ENCODE peak calls at places on chromosomes 4 and X, in seven cellular contexts. K is progenitor cell of endocrine pancreas, Z is WTC11, I is GM12892, H is brain microvascular endothelial cell, S is EL, Q is transverse colon. X is an unnamed sample.

GRCh38 chr4:6578221-6578620 is 3.2 kb downstream of the MAN2B2 start:
- DNase-seq in Q (no peak), Z (no peak), H (no peak), I (no peak), S (no peak), K (no peak), X (no peak)

GRCh38 chrX:20967725-20968124 is 406.5 kb upstream of the CNKSR2 start:
- DNase-seq in Q (no peak), I (no peak), Z (no peak), H (no peak), K (no peak), S (no peak), X (no peak)

GRCh38 chr4:139599594-139600374 is 43.8 kb upstream of the SETD7 start:
- DNase-seq in H (peak; percentile 87), I (no peak), Z (no peak), Q (no peak), K (no peak), S (peak; percentile 87), X (peak; percentile 26)

GRCh38 chrX:72245461-72246089 is 6.7 kb upstream of the ERCC6L start:
- DNase-seq in I (peak; percentile 30), K (peak; percentile 41), Z (peak; percentile 73), H (peak; percentile 65), S (peak; percentile 65), Q (peak; percentile 73), X (peak; percentile 45)

GRCh38 chrX:1895583-1895982 is 280.7 kb downstream of the ASMT start:
- DNase-seq in Z (no peak), H (no peak), Q (no peak), I (no peak), K (no peak), S (no peak), X (no peak)

GRCh38 chrX:2325076-2325784 is 175.5 kb downstream of the DHRSX start:
- DNase-seq in S (no peak), I (peak; percentile 34), Q (peak; percentile 78), Z (no peak), K (no peak), H (peak; percentile 76), X (peak; percentile 90)

GRCh38 chr4:100738388-100739165 is 220.8 kb upstream of the EMCN start:
- DNase-seq in Q (peak; percentile 35), I (no peak), Z (no peak), H (peak; percentile 71), K (no peak), S (peak; percentile 77), X (no peak)

GRCh38 chr4:84901745-84902283 is 64.7 kb downstream of the WDFY3 start:
- DNase-seq in K (no peak), H (no peak), Z (no peak), Q (no peak), S (no peak), I (no peak), X (no peak)

GRCh38 chrX:86148024-86148511 is at the start of gene DACH2:
- DNase-seq in K (peak; percentile 85), H (peak; percentile 67), I (peak; percentile 30), Q (peak; percentile 66), Z (peak; percentile 87), S (peak; percentile 37), X (peak; percentile 53)

GRCh38 chr4:23015821-23016220 is 323.1 kb downstream of the GBA3 start:
- DNase-seq in Z (no peak), H (no peak), K (no peak), S (no peak), Q (no peak), I (no peak), X (no peak)

GRCh38 chr4:151692443-151692782 is 68.4 kb downstream of the GATB start:
- DNase-seq in S (no peak), K (no peak), Z (no peak), I (no peak), Q (no peak), H (no peak), X (no peak)

GRCh38 chr4:157204634-157205244 is 15.8 kb upstream of the GRIA2 start:
- DNase-seq in S (no peak), Q (peak; percentile 30), Z (peak; percentile 81), I (no peak), H (no peak), K (no peak), X (peak; percentile 17)

GRCh38 chr4:95190751-95191436 is 357.9 kb downstream of the UNC5C start:
- DNase-seq in Z (no peak), K (no peak), I (no peak), Q (no peak), H (no peak), S (no peak), X (peak; percentile 50)

GRCh38 chrX:23434356-23434884 is 99.8 kb downstream of the PTCHD1 start:
- DNase-seq in Z (no peak), I (no peak), K (no peak), S (peak; percentile 2), Q (peak; percentile 46), H (peak; percentile 18), X (no peak)

GRCh38 chr4:28973591-28974350 is 1746.4 kb upstream of the PCDH7 start:
- DNase-seq in H (peak; percentile 20), Q (no peak), K (no peak), Z (no peak), I (no peak), S (peak; percentile 67), X (no peak)

GRCh38 chr4:48698029-48698901 is 81.8 kb downstream of the FRYL start:
- DNase-seq in K (no peak), Z (no peak), I (no peak), Q (peak; percentile 67), H (peak; percentile 93), S (peak; percentile 92), X (peak; percentile 82)

GRCh38 chr4:41346306-41347061 is 89.8 kb downstream of the UCHL1 start:
- DNase-seq in H (no peak), K (no peak), Z (no peak), S (peak; percentile 93), I (no peak), Q (no peak), X (no peak)

GRCh38 chr4:186676531-186677158 is 47.0 kb downstream of the FAT1 start:
- DNase-seq in Q (no peak), K (no peak), H (peak; percentile 72), Z (no peak), I (no peak), S (peak; percentile 86), X (peak; percentile 32)

GRCh38 chr4:78669453-78669852 is 106.7 kb upstream of the BMP2K start:
- DNase-seq in S (no peak), Z (no peak), Q (no peak), H (no peak), I (no peak), K (no peak), X (peak; percentile 44)

GRCh38 chr4:148203056-148203898 is 238.9 kb downstream of the NR3C2 start:
- DNase-seq in H (no peak), K (peak; percentile 21), I (no peak), Q (no peak), S (no peak), Z (peak; percentile 25), X (no peak)